ENCODE peak calls at places on chromosomes 3 and 15, in seven cellular contexts. M is right cardiac atrium; R is cardiac muscle cell; H is ovary; K is CD4-positive, CD25-positive, alpha-beta regulatory T cell; V is pancreas; I is GM23248. B is an unnamed sample. For H3K4me1, the result is how much of the 10 kb centered on the place peaks cover.

GRCh38 chr3:152026033-152026556 is 152.7 kb downstream of the SUCNR1 start:
- DNase-seq in M (no peak), V (no peak), R (no peak), K (peak), I (peak), H (no peak), B (peak)

GRCh38 chr15:77784361-77785292 is 151.9 kb upstream of the LINGO1 start:
- DNase-seq in K (peak), I (peak), H (no peak), V (no peak), R (no peak), M (no peak), B (no peak)

GRCh38 chr3:126300761-126301481 is 56.3 kb downstream of the KLF15 start:
- DNase-seq in I (no peak), M (peak), R (no peak), K (no peak), V (no peak), H (peak), B (no peak)

GRCh38 chr15:90059208-90059985 is 42.9 kb downstream of the IDH2 start:
- DNase-seq in M (peak), V (no peak), I (no peak), R (no peak), H (no peak), K (peak), B (peak)

GRCh38 chr3:11604139-11604895 is 39.4 kb downstream of the VGLL4 start:
- DNase-seq in I (peak), M (peak), H (peak), V (no peak), K (no peak), R (no peak), B (no peak)

GRCh38 chr3:32848215-32848614 is 30.4 kb downstream of the TRIM71 start:
- DNase-seq in K (no peak), M (no peak), H (no peak), I (no peak), V (no peak), R (no peak), B (no peak)

GRCh38 chr15:88635343-88635742 is 3.5 kb upstream of the ISG20 start:
- DNase-seq in H (no peak), K (peak), V (no peak), R (no peak), I (no peak), M (no peak), B (peak)

GRCh38 chr3:44555753-44556152 is 760 bp downstream of the ZKSCAN7 start:
- DNase-seq in R (no peak), V (no peak), I (peak), H (no peak), M (no peak), K (peak), B (no peak)

GRCh38 chr15:91694829-91695205 is 158.7 kb upstream of the SLCO3A1 start:
- DNase-seq in H (peak), K (no peak), I (peak), M (peak), V (no peak), R (no peak), B (no peak)

GRCh38 chr3:195897081-195897852 is 11.1 kb downstream of the TNK2 start:
- DNase-seq in I (peak), V (peak), K (no peak), H (peak), M (peak), R (peak), B (no peak)

GRCh38 chr15:36529296-36530011 is 50.0 kb upstream of the CDIN1 start:
- DNase-seq in K (no peak), H (no peak), I (peak), V (no peak), R (no peak), M (no peak), B (no peak)

GRCh38 chr3:104460477-104461406 is 906.0 kb upstream of the ALCAM start:
- DNase-seq in V (no peak), H (no peak), K (no peak), M (no peak), R (peak), I (peak), B (no peak)

GRCh38 chr3:179969525-179969924 is 67.2 kb downstream of the PEX5L start:
- DNase-seq in V (no peak), I (peak), M (no peak), K (no peak), R (no peak), H (no peak), B (no peak)

GRCh38 chr3:120824613-120825012 is 82.1 kb downstream of the GTF2E1 start:
- DNase-seq in R (no peak), I (no peak), H (no peak), V (no peak), M (no peak), K (no peak), B (no peak)

GRCh38 chr15:91779960-91780359 is 73.5 kb upstream of the SLCO3A1 start:
- DNase-seq in K (no peak), R (no peak), H (no peak), I (no peak), M (no peak), V (no peak), B (no peak)

GRCh38 chr3:172760406-172760805 is 9.9 kb downstream of the ECT2 start:
- DNase-seq in I (peak), R (no peak), K (no peak), M (no peak), V (no peak), H (no peak), B (no peak)

GRCh38 chr3:42755681-42756578 is 17.1 kb downstream of the CCDC13 start:
- DNase-seq in M (no peak), R (peak), K (peak), H (no peak), I (peak), V (no peak), B (no peak)

GRCh38 chr15:53665930-53666329 is 93.5 kb downstream of the WDR72 start:
- DNase-seq in M (no peak), H (no peak), R (peak), I (no peak), K (no peak), V (no peak), B (no peak)

GRCh38 chr3:72398781-72399180 is 449.5 kb downstream of the SHQ1 start:
- DNase-seq in V (no peak), K (no peak), H (no peak), M (no peak), I (no peak), R (no peak), B (no peak)

GRCh38 chr3:31483776-31484175 is 48.9 kb upstream of the STT3B start:
- DNase-seq in V (no peak), R (no peak), M (no peak), K (no peak), I (no peak), H (no peak), B (no peak)

GRCh38 chr3:129346690-129347440 is 68.2 kb downstream of the HMCES start:
- DNase-seq in R (peak), I (no peak), K (no peak), H (no peak), V (no peak), M (no peak), B (no peak)

GRCh38 chr15:77541421-77542181 is 91.1 kb downstream of the LINGO1 start:
- DNase-seq in R (no peak), M (peak), K (no peak), H (no peak), V (no peak), I (peak), B (no peak)

GRCh38 chr3:72999971-73000370 is 3.4 kb downstream of the PPP4R2 start:
- DNase-seq in I (no peak), V (no peak), K (peak), R (no peak), H (no peak), M (no peak), B (peak)

GRCh38 chr3:132626955-132627354 is 29.9 kb downstream of the ACKR4 start:
- DNase-seq in K (no peak), V (no peak), I (no peak), M (no peak), R (no peak), H (no peak), B (no peak)

GRCh38 chr15:49889525-49889924 is 229.5 kb downstream of the ATP8B4 start:
- DNase-seq in H (no peak), M (no peak), I (no peak), R (no peak), K (no peak), V (no peak), B (no peak)

GRCh38 chr3:140898340-140899180 is 43.1 kb upstream of the SLC25A36 start:
- DNase-seq in R (peak), I (peak), K (peak), H (no peak), M (no peak), V (no peak), B (no peak)

GRCh38 chr3:111669926-111670630 is 74.9 kb upstream of the ZBED2 start:
- DNase-seq in H (no peak), I (peak), V (no peak), R (no peak), K (no peak), M (no peak), B (no peak)

GRCh38 chr3:99256788-99257187 is 355.3 kb upstream of the DCBLD2 start:
- DNase-seq in R (peak), H (no peak), K (no peak), I (no peak), M (no peak), V (no peak), B (no peak)

GRCh38 chr3:160134964-160135363 is 90.3 kb upstream of the C3orf80 start:
- DNase-seq in I (peak), H (no peak), M (no peak), V (no peak), K (no peak), R (no peak), B (no peak)

GRCh38 chr15:99054892-99055291 is 47.3 kb upstream of the PGPEP1L start:
- DNase-seq in V (no peak), K (no peak), M (no peak), I (no peak), R (no peak), H (no peak), B (no peak)

GRCh38 chr3:136919799-136920580 is 37.8 kb upstream of the IL20RB start:
- DNase-seq in I (no peak), M (no peak), R (no peak), H (no peak), K (peak), V (no peak), B (peak)

GRCh38 chr3:182925330-182925943 is 54.9 kb downstream of the DCUN1D1 start:
- DNase-seq in K (no peak), I (peak), H (no peak), R (no peak), V (no peak), M (peak), B (no peak)

GRCh38 chr15:70171224-70171886 is 73.6 kb upstream of the TLE3 start:
- DNase-seq in V (no peak), H (no peak), K (no peak), I (no peak), M (peak), R (peak), B (no peak)

GRCh38 chr3:108180214-108180613 is 42.0 kb downstream of the IFT57 start:
- DNase-seq in R (no peak), V (no peak), K (no peak), I (peak), H (no peak), M (no peak), B (no peak)

GRCh38 chr15:42143356-42143755 is 13.1 kb downstream of the PLA2G4F start:
- DNase-seq in H (no peak), I (no peak), K (no peak), M (no peak), R (no peak), V (peak), B (no peak)

GRCh38 chr15:67064607-67065530 is 533 bp upstream of the SMAD3 start:
- DNase-seq in V (peak), M (no peak), R (peak), H (no peak), K (no peak), I (no peak), B (no peak)

GRCh38 chr15:41911691-41912345 is 18.0 kb upstream of the SPTBN5 start:
- DNase-seq in M (no peak), H (no peak), I (no peak), R (no peak), K (no peak), V (no peak), B (no peak)

GRCh38 chr3:126433496-126434263 is 39.0 kb downstream of the CFAP100 start:
- DNase-seq in I (no peak), K (no peak), H (peak), R (no peak), V (no peak), M (peak), B (no peak)

DNA sequence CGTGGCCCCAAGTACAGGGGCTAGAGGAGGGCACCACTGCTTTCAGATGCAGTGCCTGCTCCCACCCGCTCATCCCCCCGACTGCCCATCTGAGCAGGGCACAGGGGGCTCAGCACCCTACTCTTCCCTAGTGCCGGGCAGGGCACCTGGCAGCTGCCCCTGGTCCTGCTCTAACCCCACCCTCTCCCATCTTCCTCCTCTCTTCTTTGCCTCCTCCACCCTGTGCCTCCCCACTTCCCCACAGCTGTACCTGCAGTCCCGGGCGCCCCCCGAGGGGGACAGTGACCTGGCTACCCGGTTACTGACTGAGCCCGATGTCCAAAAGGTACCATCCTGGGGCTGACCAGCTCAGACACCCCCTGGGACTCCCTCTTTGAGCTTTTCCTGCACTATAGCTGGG is 12.8 kb downstream of the NBEAL2 start:
- DNase-seq in K (no peak), M (peak), V (no peak), R (no peak), I (no peak), H (no peak), B (no peak)
- H3K4me1 ChIP-seq in K (under half), M (under half), V (under half), R (under half), I (under half), H (under half), B (under half)

DNA sequence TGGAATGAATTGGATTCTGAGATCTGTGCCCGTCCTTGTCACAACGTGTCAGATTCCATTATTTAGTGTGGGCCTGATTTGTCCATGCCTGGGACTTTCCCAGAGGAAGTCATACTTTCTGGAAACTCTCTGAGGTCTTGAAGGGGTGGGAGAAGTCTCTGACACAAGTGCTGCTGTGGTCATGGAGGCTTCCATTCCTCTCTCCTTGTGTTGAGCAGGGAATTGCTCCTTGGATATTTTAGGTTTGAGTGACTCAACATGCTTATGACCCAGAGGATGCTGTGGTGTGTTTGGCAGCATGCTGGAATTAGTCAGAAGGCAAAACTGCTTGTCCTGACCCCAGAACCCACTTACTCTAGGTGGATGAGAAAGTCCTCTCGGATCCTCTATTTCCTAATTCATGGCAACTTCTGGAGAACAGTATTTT is 132.1 kb downstream of the LPP start:
- DNase-seq in H (peak), V (no peak), R (no peak), K (no peak), M (no peak), I (peak), B (no peak)
- H3K4me1 ChIP-seq in H (under half), V (under half), R (under half), K (under half), M (under half), I (under half), B (under half)

GRCh38 chr3:4741404-4742307 is 237.6 kb upstream of the BHLHE40 start:
- DNase-seq in I (peak), R (no peak), H (peak), M (peak), V (no peak), K (no peak), B (no peak)

GRCh38 chr3:4739289-4740236 is 239.7 kb upstream of the BHLHE40 start:
- DNase-seq in H (no peak), I (no peak), M (no peak), K (peak), R (no peak), V (no peak), B (no peak)

GRCh38 chr3:4742359-4742758 is 236.9 kb upstream of the BHLHE40 start:
- DNase-seq in V (no peak), I (peak), M (no peak), R (no peak), K (no peak), H (no peak), B (no peak)

GRCh38 chr3:4740397-4741105 is 238.7 kb upstream of the BHLHE40 start:
- DNase-seq in R (no peak), H (no peak), M (peak), I (no peak), V (no peak), K (peak), B (no peak)

GRCh38 chr3:4741106-4741403 is 238.2 kb upstream of the BHLHE40 start:
- DNase-seq in M (no peak), K (no peak), R (no peak), I (no peak), H (no peak), V (no peak), B (no peak)
- H3K4me1 ChIP-seq in M (under half), K (under half), R (under half), I (under half), H (under half), V (under half), B (under half)

GRCh38 chr15:55638764-55639163 is 50.6 kb upstream of the PYGO1 start:
- DNase-seq in I (no peak), H (no peak), M (no peak), K (no peak), V (no peak), R (no peak), B (no peak)
- H3K4me1 ChIP-seq in I (under half), H (under half), M (under half), K (under half), V (under half), R (under half), B (under half)

DNA sequence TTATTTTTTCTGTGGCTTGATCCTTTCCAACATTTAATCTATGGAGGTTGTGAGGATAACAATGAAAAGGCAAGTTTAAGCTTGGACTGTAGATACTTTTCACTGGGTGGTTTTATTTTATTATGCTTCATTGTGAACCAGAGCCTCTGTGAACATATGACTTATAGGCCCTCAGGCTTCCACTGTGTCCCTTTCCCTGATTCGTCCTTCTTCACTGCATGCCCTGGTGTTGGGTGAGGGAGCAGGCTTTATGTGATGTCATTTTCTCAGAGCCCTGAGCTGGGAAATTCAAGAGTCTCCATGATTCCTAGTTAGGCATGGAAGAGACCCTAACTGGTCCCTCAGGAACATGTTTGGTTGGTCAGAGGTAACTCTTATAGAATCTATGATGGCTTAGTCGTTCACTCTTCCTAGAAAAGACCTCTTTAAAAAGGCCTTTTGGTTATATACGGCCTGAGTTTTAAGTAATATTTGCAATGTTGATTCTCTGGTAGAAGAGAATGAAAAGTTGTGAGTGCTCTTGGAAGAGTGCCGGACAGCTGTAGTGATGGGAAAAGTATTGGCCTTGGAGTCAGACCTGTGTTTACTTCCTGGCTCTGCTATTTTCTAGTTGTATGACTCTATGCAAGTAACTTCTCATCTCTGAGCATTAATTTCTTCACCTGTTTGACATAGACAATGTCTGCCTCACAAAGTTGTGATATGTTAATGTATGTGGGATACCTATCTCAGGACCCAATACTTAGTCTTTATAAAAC is 168.4 kb downstream of the LPP start:
- DNase-seq in H (no peak), V (no peak), R (no peak), M (no peak), K (no peak), I (no peak), B (no peak)
- H3K4me1 ChIP-seq in H (under half), V (under half), R (under half), M (under half), K (under half), I (under half), B (under half)

GRCh38 chr3:5197022-5197421 is 9.5 kb downstream of the EDEM1 start:
- DNase-seq in M (no peak), K (no peak), R (no peak), H (no peak), V (no peak), I (peak), B (no peak)
- H3K4me1 ChIP-seq in M (under half), K (half or more), R (under half), H (under half), V (under half), I (half or more), B (half or more)